ENCODE peak calls at places on chromosome 4, in five cellular contexts. V, K, C, W and I are unnamed samples.

GRCh38 chr4:143667461-143667860 is 33.0 kb downstream of the FREM3 start:
- DNase-seq in C (no peak), W (no peak), K (peak; percentile 29), V (no peak), I (no peak)

GRCh38 chr4:52926575-52926974 is 64.5 kb downstream of the RASL11B start:
- DNase-seq in W (no peak), K (no peak), C (no peak), V (no peak), I (no peak)

GRCh38 chr4:88177981-88178632 is 19.7 kb upstream of the ABCG2 start:
- DNase-seq in K (peak; percentile 14), W (no peak), C (peak; percentile 46), V (peak; percentile 76), I (no peak)

GRCh38 chr4:39970559-39971270 is 7.0 kb downstream of the PDS5A start:
- DNase-seq in W (no peak), C (no peak), K (no peak), V (no peak), I (no peak)

GRCh38 chr4:186643501-186644315 is 79.9 kb downstream of the FAT1 start:
- DNase-seq in C (peak; percentile 32), K (no peak), V (peak; percentile 63), W (no peak), I (no peak)

GRCh38 chr4:183324619-183325018 is 2.4 kb upstream of the CLDN24 start:
- DNase-seq in K (no peak), V (no peak), W (no peak), C (no peak), I (no peak)

GRCh38 chr4:120990246-120990645 is 67.7 kb upstream of the PRDM5 start:
- DNase-seq in W (no peak), C (no peak), K (no peak), V (no peak), I (no peak)

GRCh38 chr4:26302390-26302897 is 18.4 kb upstream of the RBPJ start:
- DNase-seq in V (no peak), W (no peak), C (no peak), K (no peak), I (no peak)

GRCh38 chr4:78325244-78326187 is 226.1 kb upstream of the ANXA3 start:
- DNase-seq in C (no peak), W (no peak), V (peak; percentile 25), K (peak; percentile 30), I (no peak)

GRCh38 chr4:107760281-107760947 is 40.4 kb upstream of the PAPSS1 start:
- DNase-seq in W (peak; percentile 75), V (peak; percentile 28), K (peak; percentile 79), C (peak; percentile 7), I (no peak)

GRCh38 chr4:53147179-53147578 is 218.7 kb downstream of the SCFD2 start:
- DNase-seq in W (no peak), K (no peak), C (no peak), V (no peak), I (no peak)

GRCh38 chr4:41882622-41883347 is 52.4 kb upstream of the TMEM33 start:
- DNase-seq in K (peak; percentile 54), C (peak; percentile 78), W (no peak), V (peak; percentile 54), I (no peak)

GRCh38 chr4:139392797-139393196 is 61.1 kb upstream of the RAB33B start:
- DNase-seq in W (no peak), V (no peak), K (no peak), C (no peak), I (no peak)

GRCh38 chr4:84547211-84547610 is 35.7 kb upstream of the CDS1 start:
- DNase-seq in C (no peak), W (no peak), K (no peak), V (no peak), I (no peak)

GRCh38 chr4:120056249-120056648 is 10.4 kb downstream of the MAD2L1 start:
- DNase-seq in V (peak; percentile 10), W (no peak), C (no peak), K (no peak), I (no peak)

GRCh38 chr4:184328022-184328736 is 110.5 kb upstream of the ENPP6 start:
- DNase-seq in K (no peak), W (peak; percentile 25), C (no peak), V (no peak), I (peak; percentile 76)

GRCh38 chr4:185504098-185505047 is 30.9 kb downstream of the PDLIM3 start:
- DNase-seq in K (peak; percentile 79), V (no peak), W (peak; percentile 92), C (no peak), I (no peak)

GRCh38 chr4:110119347-110119746 is 79.1 kb downstream of the ELOVL6 start:
- DNase-seq in K (peak; percentile 57), V (peak; percentile 46), W (no peak), C (no peak), I (no peak)

GRCh38 chr4:2105559-2105958 is 46.4 kb downstream of the NAT8L start:
- DNase-seq in C (no peak), W (no peak), V (no peak), K (no peak), I (no peak)

GRCh38 chr4:71130827-71131603 is 137.6 kb downstream of the DCK start:
- DNase-seq in C (peak; percentile 15), V (no peak), W (no peak), K (no peak), I (no peak)

GRCh38 chr4:24470681-24471622 is 113.4 kb downstream of the DHX15 start:
- DNase-seq in V (peak; percentile 66), W (no peak), K (peak; percentile 24), C (no peak), I (no peak)

GRCh38 chr4:24471623-24472510 is 112.5 kb downstream of the DHX15 start:
- DNase-seq in K (peak; percentile 12), C (no peak), V (peak; percentile 30), W (peak; percentile 41), I (no peak)

GRCh38 chr4:24473309-24473721 is 111.0 kb downstream of the DHX15 start:
- DNase-seq in V (peak; percentile 57), K (peak; percentile 30), C (no peak), W (no peak), I (no peak)

GRCh38 chr4:24475756-24476155 is 108.6 kb downstream of the DHX15 start:
- DNase-seq in C (no peak), W (no peak), K (no peak), V (no peak), I (no peak)

DNA sequence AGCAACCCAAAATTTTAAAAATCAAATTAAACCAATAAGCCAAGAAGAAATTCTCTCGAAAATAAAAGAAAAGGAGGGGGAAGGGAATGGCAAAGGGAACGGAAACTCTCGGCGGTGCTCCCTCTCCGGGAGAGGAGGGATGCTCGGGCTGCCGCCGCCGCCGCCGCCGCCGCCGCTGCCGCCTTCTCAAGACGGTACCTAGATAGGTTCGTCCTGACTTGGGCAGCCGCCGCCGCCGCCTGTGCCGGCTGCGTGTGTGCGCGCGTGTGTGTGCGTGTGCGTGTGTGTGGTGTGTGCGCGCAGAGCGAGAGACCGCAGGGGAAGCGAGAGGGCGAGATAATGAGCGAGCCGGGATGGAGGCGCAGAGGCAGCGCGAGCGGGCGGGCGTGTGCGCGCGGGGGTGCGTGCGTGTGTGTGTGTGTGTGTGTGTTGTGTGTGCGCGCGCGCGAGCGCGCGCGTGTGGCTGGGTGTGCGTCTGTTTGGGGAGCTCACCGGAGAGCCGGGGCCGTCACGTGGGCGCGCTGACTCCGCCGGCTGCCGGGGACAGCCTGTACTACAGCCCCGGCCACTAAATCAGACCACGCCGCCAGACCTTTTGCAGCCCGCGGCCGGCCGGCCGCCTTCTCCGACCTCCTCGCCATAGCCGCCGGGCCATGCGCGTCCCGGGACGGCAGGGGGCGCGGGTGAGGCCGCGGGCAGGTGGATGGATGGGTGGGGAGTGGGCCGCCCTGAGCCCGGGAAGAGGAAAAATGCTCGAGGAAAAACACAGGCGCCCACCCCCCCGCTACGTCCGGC is 111.6 kb downstream of the DHX15 start:
- DNase-seq in K (peak; percentile 71), W (peak; percentile 82), C (peak; percentile 71), V (peak; percentile 92), I (peak; percentile 71)
- TF ChIP-seq CTCF in K (peak; percentile 68), W (peak; percentile 60), C (peak; percentile 53), V (peak; percentile 60), I (peak; percentile 70)

GRCh38 chr4:14308229-14308651 is 680.7 kb upstream of the BOD1L1 start:
- DNase-seq in C (no peak), K (no peak), W (no peak), V (no peak), I (no peak)

GRCh38 chr4:14315129-14315528 is 687.2 kb upstream of the CPEB2 start:
- DNase-seq in W (no peak), K (no peak), V (no peak), C (no peak), I (no peak)

GRCh38 chr4:14313757-14314156 is 686.2 kb upstream of the BOD1L1 start:
- DNase-seq in C (no peak), W (no peak), K (no peak), V (no peak), I (no peak)

DNA sequence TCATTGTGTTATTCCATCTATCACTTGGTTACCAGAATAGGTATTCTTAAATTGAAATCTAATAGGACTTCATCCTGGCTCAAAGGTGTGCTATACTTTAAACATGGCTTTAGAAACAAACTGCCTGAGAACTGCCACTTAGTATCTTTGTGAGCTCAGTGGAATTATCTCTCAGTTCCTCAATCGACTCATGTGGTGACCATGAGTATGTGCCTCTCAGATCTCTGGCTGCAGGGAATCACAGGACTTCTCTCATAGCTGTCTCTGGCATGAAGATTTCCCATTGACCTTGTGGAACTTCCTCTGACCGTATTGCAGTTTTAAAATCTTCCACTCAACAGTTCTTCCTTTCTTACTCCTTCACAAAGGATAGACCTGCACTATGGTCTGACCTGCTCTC is 681.9 kb upstream of the BOD1L1 start:
- DNase-seq in C (no peak), K (peak; percentile 9), V (no peak), W (no peak), I (no peak)
- H3K4me1 ChIP-seq in C (no peaks in the 10 kb centered on the region), K (no peaks in the 10 kb centered on the region), V (no peaks in the 10 kb centered on the region), W (no peaks in the 10 kb centered on the region), I (peaks cover 8% of the 10 kb centered on the region)

DNA sequence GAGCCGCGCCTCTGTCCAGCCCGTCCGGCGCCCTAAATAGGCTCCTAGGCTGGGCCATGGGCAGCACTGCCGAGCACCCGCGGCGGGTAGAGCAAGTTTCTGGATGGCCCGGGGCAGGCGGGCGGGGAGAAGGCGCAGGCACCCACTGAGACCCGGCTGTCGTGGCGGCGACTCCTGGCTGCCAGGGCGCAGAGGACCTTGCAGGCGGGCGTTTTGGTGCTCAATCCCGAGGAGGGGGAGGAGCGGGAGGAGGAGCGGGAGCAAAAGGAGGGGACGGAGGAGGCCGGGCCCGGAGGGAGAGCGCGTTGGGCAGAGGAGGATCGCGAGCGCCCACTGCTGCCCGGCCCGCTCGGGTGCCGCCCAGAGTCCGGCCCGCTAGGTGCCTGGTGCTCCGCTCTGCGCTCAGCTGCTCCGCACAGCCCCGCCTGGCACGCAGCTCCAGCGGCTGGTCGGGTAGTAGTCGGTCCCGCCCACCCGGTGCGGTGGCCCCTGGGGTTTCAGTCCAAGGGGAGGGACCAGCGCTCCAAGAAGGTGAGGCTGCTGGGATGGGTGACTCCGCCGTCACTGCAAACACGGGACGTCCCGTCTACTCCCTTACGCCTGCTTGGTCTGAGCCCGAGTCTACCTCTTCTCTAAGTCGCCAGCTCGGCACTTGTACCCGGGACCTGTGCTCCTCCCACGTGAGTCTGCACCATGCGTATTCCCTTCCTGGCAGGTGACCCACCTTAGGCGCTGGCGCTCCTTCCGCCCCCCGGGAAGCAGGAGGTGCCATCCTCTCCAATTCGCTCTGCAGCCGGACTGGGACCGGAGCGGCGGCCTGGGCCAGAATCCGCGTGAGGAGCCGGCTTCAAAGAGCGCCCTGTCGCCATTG is at the start of gene HS3ST1:
- DNase-seq in C (peak; percentile 67), W (peak; percentile 61), K (peak; percentile 90), V (peak; percentile 94), I (peak; percentile 85)
- TF ChIP-seq CTCF in C (peak; percentile 47), W (peak; percentile 59), K (peak; percentile 80), V (peak; percentile 76), I (peak; percentile 91)

DNA sequence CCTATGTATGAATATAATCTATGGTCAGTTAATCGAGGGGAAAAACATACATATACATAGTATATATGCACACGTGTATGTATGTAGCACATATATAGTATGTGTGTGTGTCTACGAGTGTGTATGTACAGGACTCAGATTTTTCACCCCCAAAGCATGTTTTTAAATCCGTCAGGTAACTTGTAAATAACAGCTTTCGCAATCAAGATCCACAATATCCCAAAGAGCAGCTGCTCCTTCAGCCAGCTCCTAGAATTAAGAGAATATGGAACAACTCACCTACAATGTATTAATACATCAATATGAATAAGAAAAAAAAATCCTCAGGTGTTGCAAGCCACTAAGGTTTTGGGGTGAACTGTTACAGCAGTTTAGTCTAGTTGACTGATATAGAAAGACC is 3.5 kb downstream of the MRFAP1L1 start:
- DNase-seq in W (no peak), K (no peak), C (no peak), V (no peak), I (no peak)
- H3K4me1 ChIP-seq in W (no peaks in the 10 kb centered on the region), K (peaks cover 18% of the 10 kb centered on the region), C (no peaks in the 10 kb centered on the region), V (peaks cover 21% of the 10 kb centered on the region), I (peaks cover 8% of the 10 kb centered on the region)